ENCODE peak calls at places on chromosomes 11 and 22, in six cellular contexts. I is ACHN, Y is pancreas, J is NCI-H2171, Q is tibial artery, E is activated T-cell treated with anti-CD3 and anti-CD28 coated beads for 24 hours. X is an unnamed sample.

GRCh38 chr22:27213291-27213690 is 555.9 kb downstream of the MIAT start:
- DNase-seq in I (no peak), Y (no peak), J (no peak), Q (no peak), E (no peak), X (no peak)

GRCh38 chr22:30743257-30744020 is 48.8 kb downstream of the OSBP2 start:
- DNase-seq in I (no peak), Y (no peak), J (no peak), Q (no peak), E (no peak), X (no peak)

GRCh38 chr22:32469799-32470212 is 4.8 kb upstream of the FBXO7 start:
- DNase-seq in I (peak), Y (no peak), J (peak), Q (no peak), E (no peak), X (no peak)

GRCh38 chr11:106471273-106471672 is 393.8 kb downstream of the AASDHPPT start:
- DNase-seq in I (no peak), Y (no peak), J (no peak), Q (no peak), E (no peak), X (no peak)

GRCh38 chr22:26778372-26778771 is 121.0 kb downstream of the MIAT start:
- DNase-seq in I (no peak), Y (no peak), J (no peak), Q (no peak), E (no peak), X (no peak)

GRCh38 chr11:69899957-69900821 is 81.0 kb upstream of the FGF3 start:
- DNase-seq in I (no peak), Y (no peak), J (no peak), Q (no peak), E (no peak), X (peak)

GRCh38 chr11:27795955-27796861 is 96.0 kb upstream of the BDNF start:
- DNase-seq in I (no peak), Y (no peak), J (no peak), Q (no peak), E (no peak), X (no peak)

GRCh38 chr11:46322759-46323158 is 24.5 kb upstream of the DGKZ start:
- DNase-seq in I (peak), Y (no peak), J (no peak), Q (no peak), E (no peak), X (no peak)

GRCh38 chr11:67780056-67780455 is 105.6 kb upstream of the ALDH3B2 start:
- DNase-seq in I (no peak), Y (no peak), J (no peak), Q (no peak), E (no peak), X (no peak)

GRCh38 chr22:38981659-38982007 is 514 bp upstream of the APOBEC3B start:
- DNase-seq in I (no peak), Y (no peak), J (no peak), Q (no peak), E (no peak), X (no peak)

GRCh38 chr11:77147668-77148321 is 19.7 kb downstream of the MYO7A start:
- DNase-seq in I (no peak), Y (no peak), J (peak), Q (no peak), E (peak), X (no peak)

GRCh38 chr11:73795925-73796632 is 8.4 kb downstream of the MRPL48 start:
- DNase-seq in I (no peak), Y (no peak), J (no peak), Q (no peak), E (no peak), X (peak)

GRCh38 chr11:32418836-32419235 is 16.5 kb downstream of the WT1 start:
- DNase-seq in I (no peak), Y (no peak), J (no peak), Q (no peak), E (no peak), X (no peak)

GRCh38 chr11:95984035-95984434 is 60.1 kb upstream of the MTMR2 start:
- DNase-seq in I (no peak), Y (no peak), J (no peak), Q (no peak), E (no peak), X (no peak)

GRCh38 chr22:44950806-44951509 is 58.8 kb downstream of the PHF21B start:
- DNase-seq in I (no peak), Y (no peak), J (no peak), Q (no peak), E (no peak), X (no peak)

GRCh38 chr22:30127749-30128166 is 47.5 kb downstream of the HORMAD2 start:
- DNase-seq in I (no peak), Y (no peak), J (no peak), Q (no peak), E (no peak), X (no peak)

GRCh38 chr22:40529817-40530216 is 106.7 kb downstream of the MRTFA start:
- DNase-seq in I (no peak), Y (no peak), J (no peak), Q (no peak), E (no peak), X (no peak)

GRCh38 chr22:35819421-35819820 is 101.7 kb downstream of the APOL5 start:
- DNase-seq in I (no peak), Y (no peak), J (no peak), Q (no peak), E (no peak), X (no peak)

GRCh38 chr11:126465573-126466287 is 110.2 kb downstream of the ST3GAL4 start:
- DNase-seq in I (no peak), Y (no peak), J (no peak), Q (no peak), E (no peak), X (no peak)

GRCh38 chr11:111448420-111448819 is 63.8 kb downstream of the BTG4 start:
- DNase-seq in I (no peak), Y (no peak), J (no peak), Q (no peak), E (no peak), X (no peak)

GRCh38 chr11:13699041-13699440 is 30.6 kb downstream of the FAR1 start:
- DNase-seq in I (no peak), Y (no peak), J (no peak), Q (no peak), E (no peak), X (no peak)

GRCh38 chr11:44066732-44067131 is 662 bp downstream of the ACCS start:
- DNase-seq in I (peak), Y (no peak), J (no peak), Q (no peak), E (no peak), X (no peak)

GRCh38 chr11:118544647-118545010 is 13.6 kb downstream of the TMEM25 start:
- DNase-seq in I (no peak), Y (no peak), J (no peak), Q (peak), E (no peak), X (no peak)

GRCh38 chr11:132862918-132863317 is 669.4 kb downstream of the OPCML start:
- DNase-seq in I (no peak), Y (no peak), J (no peak), Q (no peak), E (no peak), X (no peak)

GRCh38 chr22:49715450-49715849 is 112.2 kb downstream of the BRD1 start:
- DNase-seq in I (no peak), Y (no peak), J (no peak), Q (no peak), E (no peak), X (no peak)

GRCh38 chr11:18791175-18792065 is at the start of gene PTPN5:
- DNase-seq in I (no peak), Y (no peak), J (no peak), Q (peak), E (no peak), X (no peak)

GRCh38 chr22:39960791-39961746 is 872 bp downstream of the TMA7B start:
- DNase-seq in I (no peak), Y (no peak), J (no peak), Q (no peak), E (peak), X (no peak)

GRCh38 chr11:90134420-90135003 is at the start of gene NAALAD2:
- DNase-seq in I (peak), Y (peak), J (no peak), Q (peak), E (no peak), X (peak)

GRCh38 chr22:43066844-43067385 is 22.3 kb downstream of the TTLL1 start:
- DNase-seq in I (no peak), Y (no peak), J (no peak), Q (no peak), E (no peak), X (no peak)

GRCh38 chr11:112161012-112161411 is 2.9 kb downstream of the IL18 start:
- DNase-seq in I (no peak), Y (no peak), J (no peak), Q (no peak), E (no peak), X (no peak)